ENCODE peak calls at places on chromosomes 5 and 9, in eight cellular contexts. One of them, this sample, is unnamed.

GRCh38 chr9:89325733-89326132 is 7.4 kb downstream of the SECISBP2 start:
- DNase-seq in GM13976: no peak
- DNase-seq in ovary: no peak
- DNase-seq in astrocyte of the spinal cord: no peak
- DNase-seq in fibroblast of villous mesenchyme: no peak
- DNase-seq in breast epithelium: no peak
- DNase-seq in neural crest cell: no peak
- DNase-seq in OCI-LY7: no peak
- DNase-seq in this sample: no peak

GRCh38 chr5:55450050-55450765 is 84.6 kb downstream of the PLPP1 start:
- DNase-seq in fibroblast of villous mesenchyme: peak
- DNase-seq in OCI-LY7: no peak
- DNase-seq in ovary: no peak
- DNase-seq in breast epithelium: no peak
- DNase-seq in neural crest cell: no peak
- DNase-seq in GM13976: no peak
- DNase-seq in astrocyte of the spinal cord: peak
- DNase-seq in this sample: no peak

GRCh38 chr9:4289411-4290380 is 10.2 kb downstream of the GLIS3 start:
- DNase-seq in breast epithelium: no peak
- DNase-seq in fibroblast of villous mesenchyme: no peak
- DNase-seq in ovary: no peak
- DNase-seq in GM13976: no peak
- DNase-seq in astrocyte of the spinal cord: peak
- DNase-seq in neural crest cell: no peak
- DNase-seq in OCI-LY7: no peak
- DNase-seq in this sample: no peak

GRCh38 chr9:109411818-109412352 is 86.2 kb downstream of the PTPN3 start:
- DNase-seq in astrocyte of the spinal cord: peak
- DNase-seq in GM13976: peak
- DNase-seq in OCI-LY7: peak
- DNase-seq in breast epithelium: no peak
- DNase-seq in ovary: no peak
- DNase-seq in fibroblast of villous mesenchyme: peak
- DNase-seq in neural crest cell: no peak
- DNase-seq in this sample: no peak

GRCh38 chr5:143106175-143106574 is 297.3 kb downstream of the NR3C1 start:
- DNase-seq in neural crest cell: no peak
- DNase-seq in OCI-LY7: peak
- DNase-seq in fibroblast of villous mesenchyme: peak
- DNase-seq in astrocyte of the spinal cord: peak
- DNase-seq in GM13976: no peak
- DNase-seq in breast epithelium: no peak
- DNase-seq in ovary: no peak
- DNase-seq in this sample: no peak

GRCh38 chr5:128764910-128765309 is 200.4 kb upstream of the SLC27A6 start:
- DNase-seq in OCI-LY7: no peak
- DNase-seq in ovary: no peak
- DNase-seq in neural crest cell: no peak
- DNase-seq in astrocyte of the spinal cord: no peak
- DNase-seq in breast epithelium: no peak
- DNase-seq in GM13976: no peak
- DNase-seq in fibroblast of villous mesenchyme: no peak
- DNase-seq in this sample: no peak

GRCh38 chr5:132354828-132355765 is 14.4 kb upstream of the SLC22A5 start:
- DNase-seq in neural crest cell: no peak
- DNase-seq in OCI-LY7: no peak
- DNase-seq in GM13976: no peak
- DNase-seq in breast epithelium: no peak
- DNase-seq in fibroblast of villous mesenchyme: no peak
- DNase-seq in ovary: no peak
- DNase-seq in astrocyte of the spinal cord: no peak
- DNase-seq in this sample: no peak

GRCh38 chr5:148699028-148699427 is 44.7 kb upstream of the HTR4 start:
- DNase-seq in fibroblast of villous mesenchyme: no peak
- DNase-seq in OCI-LY7: no peak
- DNase-seq in ovary: no peak
- DNase-seq in astrocyte of the spinal cord: no peak
- DNase-seq in breast epithelium: no peak
- DNase-seq in neural crest cell: no peak
- DNase-seq in GM13976: no peak
- DNase-seq in this sample: no peak

GRCh38 chr9:101434990-101435389 is 584 bp downstream of the ALDOB start:
- DNase-seq in OCI-LY7: no peak
- DNase-seq in astrocyte of the spinal cord: no peak
- DNase-seq in neural crest cell: no peak
- DNase-seq in ovary: no peak
- DNase-seq in fibroblast of villous mesenchyme: no peak
- DNase-seq in breast epithelium: no peak
- DNase-seq in GM13976: no peak
- DNase-seq in this sample: no peak

GRCh38 chr9:113844466-113844865 is 31.6 kb upstream of the ZNF618 start:
- DNase-seq in fibroblast of villous mesenchyme: no peak
- DNase-seq in neural crest cell: no peak
- DNase-seq in OCI-LY7: no peak
- DNase-seq in astrocyte of the spinal cord: no peak
- DNase-seq in GM13976: no peak
- DNase-seq in ovary: no peak
- DNase-seq in breast epithelium: no peak
- DNase-seq in this sample: no peak

GRCh38 chr5:16005210-16005609 is 174.4 kb downstream of the MARCHF11 start:
- DNase-seq in fibroblast of villous mesenchyme: no peak
- DNase-seq in GM13976: no peak
- DNase-seq in neural crest cell: no peak
- DNase-seq in ovary: no peak
- DNase-seq in breast epithelium: no peak
- DNase-seq in astrocyte of the spinal cord: no peak
- DNase-seq in OCI-LY7: no peak
- DNase-seq in this sample: no peak

GRCh38 chr9:129392093-129392541 is 214.1 kb upstream of the IER5L start:
- DNase-seq in fibroblast of villous mesenchyme: no peak
- DNase-seq in GM13976: no peak
- DNase-seq in ovary: no peak
- DNase-seq in astrocyte of the spinal cord: no peak
- DNase-seq in neural crest cell: no peak
- DNase-seq in breast epithelium: no peak
- DNase-seq in OCI-LY7: no peak
- DNase-seq in this sample: no peak

GRCh38 chr5:80959768-80960442 is at the start of gene RASGRF2:
- DNase-seq in astrocyte of the spinal cord: peak
- DNase-seq in GM13976: peak
- DNase-seq in neural crest cell: peak
- DNase-seq in ovary: peak
- DNase-seq in breast epithelium: no peak
- DNase-seq in fibroblast of villous mesenchyme: peak
- DNase-seq in OCI-LY7: no peak
- DNase-seq in this sample: peak

DNA sequence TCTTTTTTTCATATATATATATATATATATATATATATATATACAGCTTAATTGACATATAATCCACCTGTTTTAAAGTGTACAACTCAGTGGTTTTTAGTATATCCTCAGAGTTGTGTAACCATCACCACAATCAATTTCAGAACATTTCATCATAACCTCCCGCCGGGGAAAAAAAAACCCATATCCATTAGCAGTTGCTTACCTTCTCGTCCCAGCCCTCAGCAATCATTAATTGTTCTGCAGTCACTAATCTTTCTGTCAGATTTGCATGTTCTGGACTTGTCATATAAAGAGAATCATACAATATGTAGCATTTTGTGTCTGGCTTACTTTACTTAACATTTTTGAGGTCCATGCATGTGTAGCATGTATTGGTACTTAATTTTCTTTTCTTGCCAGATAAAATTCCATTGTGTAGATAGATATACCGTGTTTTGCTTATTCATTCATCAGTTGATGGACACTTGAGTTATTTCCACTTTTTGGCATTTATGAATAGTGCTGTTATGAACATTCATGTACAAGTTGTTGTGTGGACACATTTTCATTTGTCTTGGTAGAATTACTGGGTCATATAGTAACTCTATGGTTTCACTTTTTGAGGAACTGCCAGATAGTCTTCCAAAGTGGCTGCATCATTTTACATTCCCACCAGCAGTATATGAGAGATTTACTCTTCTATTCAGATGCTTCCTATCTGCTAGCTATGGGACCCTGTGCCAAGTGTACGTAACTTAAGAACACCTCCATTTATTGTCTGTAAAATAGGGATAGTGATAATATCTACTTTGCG is 3.5 kb upstream of the RNF145 start:
- DNase-seq in ovary: no peak
- DNase-seq in GM13976: no peak
- DNase-seq in OCI-LY7: no peak
- DNase-seq in fibroblast of villous mesenchyme: no peak
- DNase-seq in neural crest cell: no peak
- DNase-seq in astrocyte of the spinal cord: no peak
- DNase-seq in breast epithelium: no peak
- DNase-seq in this sample: no peak
- TF ChIP-seq CTCF in ovary: no peak
- TF ChIP-seq CTCF in GM13976: no peak
- TF ChIP-seq CTCF in OCI-LY7: no peak
- TF ChIP-seq CTCF in fibroblast of villous mesenchyme: no peak
- TF ChIP-seq CTCF in neural crest cell: no peak
- TF ChIP-seq CTCF in astrocyte of the spinal cord: no peak
- TF ChIP-seq CTCF in breast epithelium: no peak
- TF ChIP-seq CTCF in this sample: no peak

GRCh38 chr5:172770374-172770674 is 671 bp downstream of the DUSP1 start:
- DNase-seq in GM13976: no peak
- DNase-seq in OCI-LY7: no peak
- DNase-seq in astrocyte of the spinal cord: peak
- DNase-seq in fibroblast of villous mesenchyme: no peak
- DNase-seq in neural crest cell: no peak
- DNase-seq in ovary: no peak
- DNase-seq in breast epithelium: no peak
- DNase-seq in this sample: no peak

GRCh38 chr5:172773481-172774469 is 2.8 kb upstream of the DUSP1 start:
- DNase-seq in astrocyte of the spinal cord: peak
- DNase-seq in neural crest cell: no peak
- DNase-seq in breast epithelium: no peak
- DNase-seq in OCI-LY7: no peak
- DNase-seq in ovary: peak
- DNase-seq in fibroblast of villous mesenchyme: peak
- DNase-seq in GM13976: no peak
- DNase-seq in this sample: no peak

GRCh38 chr5:172770675-172771438 is at the start of gene DUSP1:
- DNase-seq in breast epithelium: peak
- DNase-seq in OCI-LY7: peak
- DNase-seq in neural crest cell: peak
- DNase-seq in fibroblast of villous mesenchyme: peak
- DNase-seq in astrocyte of the spinal cord: peak
- DNase-seq in ovary: peak
- DNase-seq in GM13976: peak
- DNase-seq in this sample: peak

GRCh38 chr5:172771439-172772111 is 580 bp upstream of the DUSP1 start:
- DNase-seq in ovary: no peak
- DNase-seq in GM13976: no peak
- DNase-seq in breast epithelium: no peak
- DNase-seq in astrocyte of the spinal cord: peak
- DNase-seq in fibroblast of villous mesenchyme: no peak
- DNase-seq in OCI-LY7: no peak
- DNase-seq in neural crest cell: no peak
- DNase-seq in this sample: no peak

GRCh38 chr5:172772112-172772906 is 1.3 kb upstream of the DUSP1 start:
- DNase-seq in GM13976: peak
- DNase-seq in ovary: peak
- DNase-seq in OCI-LY7: peak
- DNase-seq in fibroblast of villous mesenchyme: peak
- DNase-seq in neural crest cell: peak
- DNase-seq in breast epithelium: peak
- DNase-seq in astrocyte of the spinal cord: peak
- DNase-seq in this sample: peak
- TF ChIP-seq CTCF in GM13976: peak
- TF ChIP-seq CTCF in ovary: peak
- TF ChIP-seq CTCF in OCI-LY7: peak
- TF ChIP-seq CTCF in fibroblast of villous mesenchyme: peak
- TF ChIP-seq CTCF in neural crest cell: peak
- TF ChIP-seq CTCF in breast epithelium: peak
- TF ChIP-seq CTCF in astrocyte of the spinal cord: peak
- TF ChIP-seq CTCF in this sample: peak

GRCh38 chr5:179343902-179344300 is 1.4 kb downstream of the ADAMTS2 start:
- DNase-seq in OCI-LY7: no peak
- DNase-seq in astrocyte of the spinal cord: no peak
- DNase-seq in ovary: peak
- DNase-seq in fibroblast of villous mesenchyme: peak
- DNase-seq in neural crest cell: peak
- DNase-seq in breast epithelium: no peak
- DNase-seq in GM13976: no peak
- DNase-seq in this sample: no peak
- TF ChIP-seq CTCF in OCI-LY7: no peak
- TF ChIP-seq CTCF in astrocyte of the spinal cord: peak
- TF ChIP-seq CTCF in ovary: no peak
- TF ChIP-seq CTCF in fibroblast of villous mesenchyme: peak
- TF ChIP-seq CTCF in neural crest cell: peak
- TF ChIP-seq CTCF in breast epithelium: peak
- TF ChIP-seq CTCF in GM13976: no peak
- TF ChIP-seq CTCF in this sample: no peak

GRCh38 chr5:149886697-149887470 is 57.7 kb downstream of the PDE6A start:
- DNase-seq in ovary: no peak
- DNase-seq in breast epithelium: no peak
- DNase-seq in fibroblast of villous mesenchyme: peak
- DNase-seq in neural crest cell: no peak
- DNase-seq in GM13976: no peak
- DNase-seq in astrocyte of the spinal cord: peak
- DNase-seq in OCI-LY7: no peak
- DNase-seq in this sample: no peak
- TF ChIP-seq CTCF in ovary: no peak
- TF ChIP-seq CTCF in breast epithelium: no peak
- TF ChIP-seq CTCF in fibroblast of villous mesenchyme: no peak
- TF ChIP-seq CTCF in neural crest cell: no peak
- TF ChIP-seq CTCF in GM13976: no peak
- TF ChIP-seq CTCF in astrocyte of the spinal cord: no peak
- TF ChIP-seq CTCF in OCI-LY7: no peak
- TF ChIP-seq CTCF in this sample: no peak

GRCh38 chr9:96784021-96784420 is 6.1 kb upstream of the ZNF510 start:
- DNase-seq in ovary: no peak
- DNase-seq in neural crest cell: no peak
- DNase-seq in breast epithelium: no peak
- DNase-seq in astrocyte of the spinal cord: no peak
- DNase-seq in fibroblast of villous mesenchyme: no peak
- DNase-seq in OCI-LY7: no peak
- DNase-seq in GM13976: no peak
- DNase-seq in this sample: no peak
- TF ChIP-seq CTCF in ovary: no peak
- TF ChIP-seq CTCF in neural crest cell: no peak
- TF ChIP-seq CTCF in breast epithelium: no peak
- TF ChIP-seq CTCF in astrocyte of the spinal cord: no peak
- TF ChIP-seq CTCF in fibroblast of villous mesenchyme: no peak
- TF ChIP-seq CTCF in OCI-LY7: no peak
- TF ChIP-seq CTCF in GM13976: no peak
- TF ChIP-seq CTCF in this sample: no peak

DNA sequence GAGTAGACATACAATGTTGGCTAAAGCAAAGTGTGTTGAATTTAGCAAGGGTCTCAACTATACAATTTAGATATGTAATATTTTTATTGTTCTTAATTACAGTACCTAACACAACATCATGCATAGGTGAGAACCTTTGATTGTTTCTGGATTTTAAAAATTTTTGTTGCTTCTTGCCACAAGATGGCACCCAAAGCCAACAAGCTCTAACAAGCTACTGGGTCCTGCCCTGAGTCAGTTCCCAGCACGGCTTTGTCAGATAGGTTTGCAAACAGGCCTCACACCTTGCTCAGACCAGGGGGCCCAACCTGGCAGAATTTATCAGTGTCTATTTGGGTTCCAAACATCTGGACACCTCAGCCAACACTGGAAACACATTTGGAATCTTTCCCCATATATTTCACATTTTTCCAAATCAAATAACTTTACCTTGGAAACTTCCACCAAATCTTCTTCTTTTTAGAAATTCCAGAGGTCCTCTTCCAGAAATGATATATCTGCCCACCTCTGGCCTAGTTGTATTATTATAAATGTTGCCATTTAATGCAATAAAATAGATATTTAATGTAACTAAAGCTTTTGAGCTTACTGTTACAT is 49.5 kb upstream of the EGFLAM start:
- DNase-seq in OCI-LY7: peak
- DNase-seq in neural crest cell: peak
- DNase-seq in breast epithelium: no peak
- DNase-seq in ovary: peak
- DNase-seq in astrocyte of the spinal cord: peak
- DNase-seq in GM13976: no peak
- DNase-seq in fibroblast of villous mesenchyme: peak
- DNase-seq in this sample: no peak
- TF ChIP-seq CTCF in OCI-LY7: peak
- TF ChIP-seq CTCF in neural crest cell: peak
- TF ChIP-seq CTCF in breast epithelium: peak
- TF ChIP-seq CTCF in ovary: no peak
- TF ChIP-seq CTCF in astrocyte of the spinal cord: peak
- TF ChIP-seq CTCF in GM13976: no peak
- TF ChIP-seq CTCF in fibroblast of villous mesenchyme: peak
- TF ChIP-seq CTCF in this sample: peak